ENCODE peak calls at places on chromosomes 11 and 22, in nine cellular contexts. One of them, this sample, is unnamed.

GRCh38 chr11:64859542-64860414 is 15.3 kb upstream of the CDC42BPG start:
- DNase-seq in aorta: peak; percentile 73
- DNase-seq in lung: no peak
- DNase-seq in SJSA1: no peak
- DNase-seq in tibial nerve: no peak
- DNase-seq in pancreas: no peak
- DNase-seq in sigmoid colon: no peak
- DNase-seq in CD8-positive, alpha-beta T cell: peak; percentile 57
- DNase-seq in HCT116: no peak
- DNase-seq in this sample: peak; percentile 81

GRCh38 chr11:84012171-84012826 is 726.1 kb upstream of the CCDC90B start:
- DNase-seq in aorta: no peak
- DNase-seq in lung: no peak
- DNase-seq in SJSA1: no peak
- DNase-seq in tibial nerve: no peak
- DNase-seq in pancreas: no peak
- DNase-seq in sigmoid colon: no peak
- DNase-seq in CD8-positive, alpha-beta T cell: no peak
- DNase-seq in HCT116: no peak
- DNase-seq in this sample: no peak

GRCh38 chr11:92707665-92708064 is 261.8 kb upstream of the MTNR1B start:
- DNase-seq in aorta: no peak
- DNase-seq in lung: no peak
- DNase-seq in SJSA1: no peak
- DNase-seq in tibial nerve: no peak
- DNase-seq in pancreas: no peak
- DNase-seq in sigmoid colon: no peak
- DNase-seq in CD8-positive, alpha-beta T cell: no peak
- DNase-seq in HCT116: no peak
- DNase-seq in this sample: no peak

GRCh38 chr11:27673979-27674663 is 26.1 kb downstream of the BDNF start:
- DNase-seq in aorta: no peak
- DNase-seq in lung: no peak
- DNase-seq in SJSA1: no peak
- DNase-seq in tibial nerve: no peak
- DNase-seq in pancreas: no peak
- DNase-seq in sigmoid colon: no peak
- DNase-seq in CD8-positive, alpha-beta T cell: no peak
- DNase-seq in HCT116: no peak
- DNase-seq in this sample: no peak

GRCh38 chr22:50040717-50041116 is 17.4 kb downstream of the TTLL8 start:
- DNase-seq in aorta: peak; percentile 49
- DNase-seq in lung: no peak
- DNase-seq in SJSA1: no peak
- DNase-seq in tibial nerve: no peak
- DNase-seq in pancreas: no peak
- DNase-seq in sigmoid colon: peak; percentile 32
- DNase-seq in CD8-positive, alpha-beta T cell: no peak
- DNase-seq in HCT116: no peak
- DNase-seq in this sample: no peak

GRCh38 chr11:44301856-44302231 is 8.1 kb downstream of the ALX4 start:
- DNase-seq in aorta: no peak
- DNase-seq in lung: no peak
- DNase-seq in SJSA1: peak; percentile 100
- DNase-seq in tibial nerve: no peak
- DNase-seq in pancreas: no peak
- DNase-seq in sigmoid colon: peak; percentile 44
- DNase-seq in CD8-positive, alpha-beta T cell: no peak
- DNase-seq in HCT116: peak; percentile 7
- DNase-seq in this sample: no peak

GRCh38 chr22:30116362-30117117 is 36.3 kb downstream of the HORMAD2 start:
- DNase-seq in aorta: no peak
- DNase-seq in lung: no peak
- DNase-seq in SJSA1: no peak
- DNase-seq in tibial nerve: no peak
- DNase-seq in pancreas: no peak
- DNase-seq in sigmoid colon: no peak
- DNase-seq in CD8-positive, alpha-beta T cell: no peak
- DNase-seq in HCT116: no peak
- DNase-seq in this sample: no peak

GRCh38 chr11:64545605-64546004 is 45.4 kb upstream of the SLC22A12 start:
- DNase-seq in aorta: peak; percentile 91
- DNase-seq in lung: no peak
- DNase-seq in SJSA1: peak; percentile 97
- DNase-seq in tibial nerve: no peak
- DNase-seq in pancreas: no peak
- DNase-seq in sigmoid colon: no peak
- DNase-seq in CD8-positive, alpha-beta T cell: no peak
- DNase-seq in HCT116: peak; percentile 69
- DNase-seq in this sample: no peak

GRCh38 chr22:31083377-31083768 is 2.3 kb downstream of the SMTN start:
- DNase-seq in aorta: no peak
- DNase-seq in lung: no peak
- DNase-seq in SJSA1: no peak
- DNase-seq in tibial nerve: no peak
- DNase-seq in pancreas: peak; percentile 92
- DNase-seq in sigmoid colon: no peak
- DNase-seq in CD8-positive, alpha-beta T cell: no peak
- DNase-seq in HCT116: no peak
- DNase-seq in this sample: no peak

GRCh38 chr11:1854132-1854948 is 1.5 kb downstream of the LSP1 start:
- DNase-seq in aorta: no peak
- DNase-seq in lung: no peak
- DNase-seq in SJSA1: no peak
- DNase-seq in tibial nerve: no peak
- DNase-seq in pancreas: no peak
- DNase-seq in sigmoid colon: no peak
- DNase-seq in CD8-positive, alpha-beta T cell: no peak
- DNase-seq in HCT116: no peak
- DNase-seq in this sample: no peak

GRCh38 chr11:94638902-94639373 is 71.8 kb downstream of the PIWIL4 start:
- DNase-seq in aorta: no peak
- DNase-seq in lung: no peak
- DNase-seq in SJSA1: no peak
- DNase-seq in tibial nerve: peak; percentile 21
- DNase-seq in pancreas: no peak
- DNase-seq in sigmoid colon: no peak
- DNase-seq in CD8-positive, alpha-beta T cell: no peak
- DNase-seq in HCT116: no peak
- DNase-seq in this sample: no peak

GRCh38 chr11:70611890-70612289 is 213.6 kb downstream of the CTTN start:
- DNase-seq in aorta: no peak
- DNase-seq in lung: no peak
- DNase-seq in SJSA1: no peak
- DNase-seq in tibial nerve: no peak
- DNase-seq in pancreas: no peak
- DNase-seq in sigmoid colon: no peak
- DNase-seq in CD8-positive, alpha-beta T cell: no peak
- DNase-seq in HCT116: no peak
- DNase-seq in this sample: no peak

GRCh38 chr22:24407884-24408283 is 19.5 kb upstream of the ADORA2A start:
- DNase-seq in aorta: no peak
- DNase-seq in lung: no peak
- DNase-seq in SJSA1: no peak
- DNase-seq in tibial nerve: no peak
- DNase-seq in pancreas: no peak
- DNase-seq in sigmoid colon: no peak
- DNase-seq in CD8-positive, alpha-beta T cell: no peak
- DNase-seq in HCT116: no peak
- DNase-seq in this sample: no peak

GRCh38 chr11:78768947-78769346 is 194.3 kb upstream of the NARS2 start:
- DNase-seq in aorta: no peak
- DNase-seq in lung: no peak
- DNase-seq in SJSA1: no peak
- DNase-seq in tibial nerve: no peak
- DNase-seq in pancreas: no peak
- DNase-seq in sigmoid colon: no peak
- DNase-seq in CD8-positive, alpha-beta T cell: no peak
- DNase-seq in HCT116: no peak
- DNase-seq in this sample: no peak

GRCh38 chr11:60910281-60910687 is 3.7 kb upstream of the TMEM109 start:
- DNase-seq in aorta: no peak
- DNase-seq in lung: no peak
- DNase-seq in SJSA1: no peak
- DNase-seq in tibial nerve: no peak
- DNase-seq in pancreas: no peak
- DNase-seq in sigmoid colon: peak; percentile 66
- DNase-seq in CD8-positive, alpha-beta T cell: no peak
- DNase-seq in HCT116: no peak
- DNase-seq in this sample: no peak

GRCh38 chr22:32606181-32606580 is 131.6 kb downstream of the FBXO7 start:
- DNase-seq in aorta: no peak
- DNase-seq in lung: no peak
- DNase-seq in SJSA1: no peak
- DNase-seq in tibial nerve: no peak
- DNase-seq in pancreas: no peak
- DNase-seq in sigmoid colon: no peak
- DNase-seq in CD8-positive, alpha-beta T cell: no peak
- DNase-seq in HCT116: no peak
- DNase-seq in this sample: no peak

GRCh38 chr11:15852179-15852578 is 504.2 kb downstream of the SOX6 start:
- DNase-seq in aorta: no peak
- DNase-seq in lung: no peak
- DNase-seq in SJSA1: peak; percentile 44
- DNase-seq in tibial nerve: no peak
- DNase-seq in pancreas: no peak
- DNase-seq in sigmoid colon: no peak
- DNase-seq in CD8-positive, alpha-beta T cell: no peak
- DNase-seq in HCT116: peak; percentile 19
- DNase-seq in this sample: no peak

GRCh38 chr11:36292311-36292722 is 3.1 kb upstream of the COMMD9 start:
- DNase-seq in aorta: no peak
- DNase-seq in lung: no peak
- DNase-seq in SJSA1: peak; percentile 44
- DNase-seq in tibial nerve: no peak
- DNase-seq in pancreas: no peak
- DNase-seq in sigmoid colon: no peak
- DNase-seq in CD8-positive, alpha-beta T cell: no peak
- DNase-seq in HCT116: peak; percentile 26
- DNase-seq in this sample: no peak

GRCh38 chr11:127412722-127413121 is 412.2 kb upstream of the KIRREL3 start:
- DNase-seq in aorta: no peak
- DNase-seq in lung: no peak
- DNase-seq in SJSA1: no peak
- DNase-seq in tibial nerve: no peak
- DNase-seq in pancreas: no peak
- DNase-seq in sigmoid colon: no peak
- DNase-seq in CD8-positive, alpha-beta T cell: no peak
- DNase-seq in HCT116: no peak
- DNase-seq in this sample: no peak

GRCh38 chr11:127411283-127411682 is 410.7 kb upstream of the KIRREL3 start:
- DNase-seq in aorta: no peak
- DNase-seq in lung: no peak
- DNase-seq in SJSA1: no peak
- DNase-seq in tibial nerve: no peak
- DNase-seq in pancreas: no peak
- DNase-seq in sigmoid colon: no peak
- DNase-seq in CD8-positive, alpha-beta T cell: no peak
- DNase-seq in HCT116: no peak
- DNase-seq in this sample: no peak

GRCh38 chr11:127412234-127412633 is 411.7 kb upstream of the KIRREL3 start:
- DNase-seq in aorta: no peak
- DNase-seq in lung: no peak
- DNase-seq in SJSA1: no peak
- DNase-seq in tibial nerve: no peak
- DNase-seq in pancreas: no peak
- DNase-seq in sigmoid colon: no peak
- DNase-seq in CD8-positive, alpha-beta T cell: no peak
- DNase-seq in HCT116: no peak
- DNase-seq in this sample: no peak
- H3K9me3 ChIP-seq in aorta: peaks cover 6% of the 10 kb centered on the region
- H3K9me3 ChIP-seq in lung: no peaks in the 10 kb centered on the region
- H3K9me3 ChIP-seq in SJSA1: no peaks in the 10 kb centered on the region
- H3K9me3 ChIP-seq in tibial nerve: peaks cover 27% of the 10 kb centered on the region
- H3K9me3 ChIP-seq in pancreas: no peaks in the 10 kb centered on the region
- H3K9me3 ChIP-seq in sigmoid colon: no peaks in the 10 kb centered on the region
- H3K9me3 ChIP-seq in CD8-positive, alpha-beta T cell: no peaks in the 10 kb centered on the region
- H3K9me3 ChIP-seq in HCT116: peaks cover 11% of the 10 kb centered on the region
- H3K9me3 ChIP-seq in this sample: peaks cover 10% of the 10 kb centered on the region

DNA sequence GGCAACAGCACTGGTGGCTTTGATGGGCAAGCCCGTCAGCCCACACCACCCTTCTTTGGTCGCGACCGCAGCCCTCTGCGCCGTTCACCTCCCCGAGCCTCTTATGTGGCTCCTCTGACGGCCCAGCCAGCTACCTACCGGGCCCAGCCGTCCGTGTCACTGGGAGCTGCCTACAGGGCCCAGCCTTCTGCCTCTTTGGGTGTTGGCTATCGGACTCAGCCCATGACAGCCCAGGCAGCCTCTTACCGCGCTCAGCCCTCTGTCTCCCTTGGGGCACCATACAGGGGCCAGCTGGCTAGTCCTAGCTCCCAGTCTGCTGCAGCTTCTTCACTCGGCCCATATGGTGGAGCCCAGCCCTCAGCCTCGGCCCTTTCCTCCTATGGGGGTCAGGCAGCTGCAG is 8.0 kb downstream of the RBM14 start:
- DNase-seq in aorta: no peak
- DNase-seq in lung: no peak
- DNase-seq in SJSA1: no peak
- DNase-seq in tibial nerve: no peak
- DNase-seq in pancreas: no peak
- DNase-seq in sigmoid colon: no peak
- DNase-seq in CD8-positive, alpha-beta T cell: no peak
- DNase-seq in HCT116: no peak
- DNase-seq in this sample: no peak
- H3K4me1 ChIP-seq in aorta: peaks cover 2% of the 10 kb centered on the region
- H3K4me1 ChIP-seq in lung: peaks cover 11% of the 10 kb centered on the region
- H3K4me1 ChIP-seq in SJSA1: peaks cover 13% of the 10 kb centered on the region
- H3K4me1 ChIP-seq in tibial nerve: peaks cover 23% of the 10 kb centered on the region
- H3K4me1 ChIP-seq in pancreas: peaks cover 4% of the 10 kb centered on the region
- H3K4me1 ChIP-seq in sigmoid colon: peaks cover 66% of the 10 kb centered on the region
- H3K4me1 ChIP-seq in CD8-positive, alpha-beta T cell: peaks cover 71% of the 10 kb centered on the region
- H3K4me1 ChIP-seq in HCT116: no peaks in the 10 kb centered on the region
- H3K4me1 ChIP-seq in this sample: peaks cover 59% of the 10 kb centered on the region

GRCh38 chr22:47449508-47450270 is 687.2 kb downstream of the TBC1D22A start:
- DNase-seq in aorta: no peak
- DNase-seq in lung: no peak
- DNase-seq in SJSA1: no peak
- DNase-seq in tibial nerve: no peak
- DNase-seq in pancreas: no peak
- DNase-seq in sigmoid colon: no peak
- DNase-seq in CD8-positive, alpha-beta T cell: no peak
- DNase-seq in HCT116: no peak
- DNase-seq in this sample: no peak
- H3K9me3 ChIP-seq in aorta: no peaks in the 10 kb centered on the region
- H3K9me3 ChIP-seq in lung: no peaks in the 10 kb centered on the region
- H3K9me3 ChIP-seq in SJSA1: no peaks in the 10 kb centered on the region
- H3K9me3 ChIP-seq in tibial nerve: peaks cover 16% of the 10 kb centered on the region
- H3K9me3 ChIP-seq in pancreas: no peaks in the 10 kb centered on the region
- H3K9me3 ChIP-seq in sigmoid colon: no peaks in the 10 kb centered on the region
- H3K9me3 ChIP-seq in CD8-positive, alpha-beta T cell: no peaks in the 10 kb centered on the region
- H3K9me3 ChIP-seq in HCT116: no peaks in the 10 kb centered on the region
- H3K9me3 ChIP-seq in this sample: no peaks in the 10 kb centered on the region

DNA sequence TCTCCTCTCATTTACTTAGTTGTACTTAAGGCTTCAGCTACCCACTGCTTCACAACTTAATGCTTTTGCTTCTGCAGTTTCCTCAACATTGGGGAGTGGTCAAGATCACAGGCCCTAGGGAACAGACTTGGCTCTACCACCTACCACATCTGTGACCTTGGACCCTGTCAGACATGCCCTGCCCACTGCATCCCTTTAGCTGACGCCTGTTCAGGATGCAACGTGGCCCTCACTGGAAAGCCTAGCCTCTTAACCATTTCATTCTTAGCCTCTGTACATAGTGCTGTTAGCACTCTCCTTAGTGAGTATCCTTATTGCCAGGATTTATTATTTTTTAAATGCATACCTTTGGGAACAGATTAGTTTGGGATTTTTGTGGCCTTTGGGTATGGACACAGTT is 34.4 kb downstream of the TNRC6B start:
- DNase-seq in aorta: no peak
- DNase-seq in lung: no peak
- DNase-seq in SJSA1: no peak
- DNase-seq in tibial nerve: no peak
- DNase-seq in pancreas: no peak
- DNase-seq in sigmoid colon: no peak
- DNase-seq in CD8-positive, alpha-beta T cell: no peak
- DNase-seq in HCT116: no peak
- DNase-seq in this sample: no peak
- H3K4me1 ChIP-seq in aorta: no peaks in the 10 kb centered on the region
- H3K4me1 ChIP-seq in lung: peaks cover 46% of the 10 kb centered on the region
- H3K4me1 ChIP-seq in SJSA1: no peaks in the 10 kb centered on the region
- H3K4me1 ChIP-seq in tibial nerve: peaks cover 31% of the 10 kb centered on the region
- H3K4me1 ChIP-seq in pancreas: no peaks in the 10 kb centered on the region
- H3K4me1 ChIP-seq in sigmoid colon: peaks cover 69% of the 10 kb centered on the region
- H3K4me1 ChIP-seq in CD8-positive, alpha-beta T cell: peaks cover 73% of the 10 kb centered on the region
- H3K4me1 ChIP-seq in HCT116: no peaks in the 10 kb centered on the region
- H3K4me1 ChIP-seq in this sample: peaks cover 49% of the 10 kb centered on the region

This sample was measured in CD4-positive, CD25-positive, alpha-beta regulatory T cell.